ENCODE peak calls at places on chromosomes 3 and 15, in eight cellular contexts. B, V, N, U, T, W, Z and D are unnamed samples.
A peak's percentile ranks its signal among the peaks of the same experiment; 100 is the strongest.

GRCh38 chr3:64022451-64023186 is 675 bp downstream of the PSMD6 start:
- DNase-seq in B (no peak), V (peak; percentile 72), N (no peak), U (no peak), T (peak; percentile 14), W (no peak), Z (no peak), D (no peak)

GRCh38 chr3:107910713-107911259 is 180.0 kb downstream of the CD47 start:
- DNase-seq in B (no peak), V (no peak), N (no peak), U (no peak), T (no peak), W (no peak), Z (no peak), D (no peak)

GRCh38 chr15:101579766-101580165 is 72.4 kb downstream of the TM2D3 start:
- DNase-seq in B (no peak), V (peak; percentile 4), N (no peak), U (peak; percentile 70), T (no peak), W (no peak), Z (no peak), D (no peak)

GRCh38 chr15:84810073-84810840 is 6.9 kb upstream of the ALPK3 start:
- DNase-seq in B (no peak), V (peak; percentile 29), N (no peak), U (no peak), T (no peak), W (no peak), Z (no peak), D (no peak)

GRCh38 chr15:61794881-61795280 is 265.4 kb downstream of the VPS13C start:
- DNase-seq in B (no peak), V (peak; percentile 32), N (no peak), U (no peak), T (no peak), W (no peak), Z (no peak), D (no peak)

GRCh38 chr3:191492601-191493000 is 31.6 kb downstream of the PYDC2 start:
- DNase-seq in B (no peak), V (peak; percentile 15), N (no peak), U (no peak), T (no peak), W (no peak), Z (no peak), D (no peak)

GRCh38 chr15:88954431-88955277 is 41.5 kb upstream of the MFGE8 start:
- DNase-seq in B (no peak), V (peak; percentile 53), N (no peak), U (no peak), T (peak; percentile 79), W (no peak), Z (no peak), D (no peak)

GRCh38 chr3:177211503-177212277 is 14.4 kb upstream of the TBL1XR1 start:
- DNase-seq in B (no peak), V (no peak), N (no peak), U (no peak), T (no peak), W (no peak), Z (no peak), D (peak; percentile 62)

GRCh38 chr3:9349321-9350117 is 13.3 kb upstream of the THUMPD3 start:
- DNase-seq in B (no peak), V (peak; percentile 89), N (no peak), U (no peak), T (peak; percentile 83), W (no peak), Z (no peak), D (no peak)

GRCh38 chr15:40283615-40284306 is 897 bp upstream of the ANKRD63 start:
- DNase-seq in B (no peak), V (no peak), N (no peak), U (no peak), T (no peak), W (no peak), Z (no peak), D (no peak)

GRCh38 chr3:119294889-119295769 is 946 bp downstream of the ARHGAP31 start:
- DNase-seq in B (peak; percentile 34), V (peak; percentile 70), N (no peak), U (no peak), T (peak; percentile 73), W (peak; percentile 32), Z (peak; percentile 27), D (no peak)

GRCh38 chr15:92625297-92625980 is 30.1 kb downstream of the FAM174B start:
- DNase-seq in B (no peak), V (peak; percentile 51), N (no peak), U (no peak), T (no peak), W (no peak), Z (no peak), D (no peak)

GRCh38 chr3:5741017-5741416 is 553.5 kb downstream of the EDEM1 start:
- DNase-seq in B (no peak), V (no peak), N (no peak), U (no peak), T (no peak), W (no peak), Z (no peak), D (no peak)

GRCh38 chr3:194937144-194937543 is 251.5 kb downstream of the FAM43A start:
- DNase-seq in B (no peak), V (no peak), N (no peak), U (no peak), T (no peak), W (no peak), Z (no peak), D (no peak)

GRCh38 chr3:188348445-188349244 is 194.7 kb downstream of the LPP start:
- DNase-seq in B (no peak), V (peak; percentile 94), N (no peak), U (peak; percentile 95), T (peak; percentile 12), W (no peak), Z (no peak), D (peak; percentile 69)

GRCh38 chr3:67608034-67608433 is 46.4 kb downstream of the SUCLG2 start:
- DNase-seq in B (no peak), V (no peak), N (no peak), U (no peak), T (no peak), W (no peak), Z (no peak), D (no peak)

GRCh38 chr3:100455841-100456550 is 36.4 kb upstream of the TMEM45A start:
- DNase-seq in B (no peak), V (no peak), N (no peak), U (no peak), T (no peak), W (no peak), Z (no peak), D (no peak)

GRCh38 chr3:128123231-128123537 is 428 bp downstream of the RUVBL1 start:
- DNase-seq in B (no peak), V (no peak), N (no peak), U (no peak), T (no peak), W (no peak), Z (no peak), D (no peak)

GRCh38 chr3:86890997-86891396 is 100.0 kb downstream of the VGLL3 start:
- DNase-seq in B (no peak), V (no peak), N (no peak), U (no peak), T (no peak), W (no peak), Z (no peak), D (no peak)

GRCh38 chr3:178707632-178708031 is 171.4 kb downstream of the KCNMB2 start:
- DNase-seq in B (no peak), V (no peak), N (no peak), U (no peak), T (no peak), W (no peak), Z (no peak), D (peak; percentile 52)

GRCh38 chr3:43872301-43872700 is 181.6 kb downstream of the ABHD5 start:
- DNase-seq in B (no peak), V (peak; percentile 89), N (no peak), U (peak; percentile 75), T (no peak), W (no peak), Z (no peak), D (peak; percentile 49)

GRCh38 chr3:58575986-58576652 is 1.1 kb downstream of the FAM107A start:
- DNase-seq in B (no peak), V (peak; percentile 10), N (no peak), U (no peak), T (peak; percentile 83), W (no peak), Z (no peak), D (no peak)

GRCh38 chr15:44554934-44555723 is 18.2 kb downstream of the EIF3J start:
- DNase-seq in B (no peak), V (no peak), N (no peak), U (no peak), T (no peak), W (no peak), Z (no peak), D (no peak)